ENCODE peak calls at places on chromosomes 7 and 10, in nine cellular contexts. T is Calu3, S is fibroblast of the aortic adventitia, V is H9, R is psoas muscle, Z is brain microvascular endothelial cell, W is H54, M is putamen, J is posterior cingulate gyrus. O is an unnamed sample.

GRCh38 chr10:59960751-59961150 is 54.4 kb upstream of the CCDC6 start:
- DNase-seq in V (no peak), S (peak; percentile 3), W (no peak), Z (no peak), T (no peak), R (no peak), J (no peak), M (no peak), O (no peak)

GRCh38 chr10:89563861-89564478 is 28.6 kb upstream of the SLC16A12 start:
- DNase-seq in S (peak; percentile 71), J (peak; percentile 19), W (peak; percentile 21), V (no peak), Z (peak; percentile 43), M (peak; percentile 18), R (no peak), T (peak; percentile 26), O (no peak)

GRCh38 chr7:2219136-2219535 is 13.6 kb downstream of the MAD1L1 start:
- DNase-seq in V (no peak), M (no peak), S (no peak), J (no peak), R (no peak), Z (no peak), W (no peak), T (no peak), O (no peak)

GRCh38 chr10:29657719-29658274 is 23.0 kb upstream of the SVIL start:
- DNase-seq in T (no peak), R (no peak), Z (no peak), S (no peak), W (no peak), V (no peak), J (no peak), M (no peak), O (peak; percentile 22)

GRCh38 chr7:44189286-44189992 is at the start of gene GCK:
- DNase-seq in V (no peak), R (no peak), J (no peak), S (no peak), W (no peak), M (no peak), Z (no peak), T (no peak), O (no peak)

GRCh38 chr7:92534572-92534971 is 6.0 kb downstream of the RBM48 start:
- DNase-seq in R (no peak), W (no peak), J (no peak), V (no peak), Z (no peak), S (no peak), T (no peak), M (no peak), O (no peak)

GRCh38 chr7:131157530-131158243 is 170.0 kb upstream of the MKLN1 start:
- DNase-seq in S (peak; percentile 50), R (peak; percentile 64), T (no peak), W (no peak), V (no peak), J (no peak), M (no peak), Z (no peak), O (no peak)

GRCh38 chr7:105354383-105354782 is 34.3 kb downstream of the SRPK2 start:
- DNase-seq in R (no peak), S (peak; percentile 19), J (no peak), Z (no peak), W (no peak), T (no peak), M (no peak), V (no peak), O (no peak)

GRCh38 chr7:144256112-144256511 is 8.5 kb downstream of the OR2A7 start:
- DNase-seq in S (peak; percentile 37), R (no peak), V (peak; percentile 39), J (no peak), W (no peak), T (peak; percentile 13), Z (no peak), M (no peak), O (no peak)

GRCh38 chr7:138979226-138979979 is 1.8 kb downstream of the KIAA1549 start:
- DNase-seq in S (peak; percentile 17), T (no peak), R (no peak), J (no peak), Z (no peak), M (no peak), V (no peak), W (no peak), O (no peak)

GRCh38 chr10:36023939-36024338 is 381.8 kb upstream of the FZD8 start:
- DNase-seq in T (no peak), M (no peak), S (peak; percentile 77), V (no peak), W (peak; percentile 51), J (no peak), R (no peak), Z (peak; percentile 88), O (no peak)

GRCh38 chr10:11255796-11256444 is 238.2 kb downstream of the CELF2 start:
- DNase-seq in T (no peak), V (no peak), M (no peak), R (peak; percentile 55), J (no peak), W (no peak), Z (no peak), S (no peak), O (no peak)

GRCh38 chr7:16755397-16755796 is 1.8 kb downstream of the TSPAN13 start:
- DNase-seq in V (no peak), S (no peak), R (no peak), J (no peak), W (no peak), M (no peak), Z (no peak), T (no peak), O (no peak)

GRCh38 chr7:12674861-12675260 is 12.6 kb upstream of the ARL4A start:
- DNase-seq in V (peak; percentile 50), M (no peak), W (no peak), Z (peak; percentile 41), T (peak; percentile 29), R (no peak), J (no peak), S (peak; percentile 42), O (peak; percentile 10)

GRCh38 chr7:2993868-2994267 is 49.8 kb downstream of the CARD11 start:
- DNase-seq in T (peak; percentile 73), V (no peak), R (no peak), Z (no peak), S (no peak), W (no peak), J (no peak), M (no peak), O (no peak)

GRCh38 chr10:97174937-97175336 is 10.8 kb downstream of the SLIT1 start:
- DNase-seq in M (no peak), V (no peak), R (no peak), T (no peak), J (no peak), W (no peak), Z (no peak), S (no peak), O (no peak)

GRCh38 chr10:121284952-121285351 is 313.3 kb downstream of the FGFR2 start:
- DNase-seq in V (no peak), M (no peak), T (no peak), Z (no peak), J (no peak), S (no peak), W (no peak), R (no peak), O (no peak)

GRCh38 chr7:105306160-105306784 is 82.4 kb downstream of the SRPK2 start:
- DNase-seq in Z (no peak), S (peak; percentile 21), V (no peak), T (no peak), R (no peak), J (no peak), W (no peak), M (no peak), O (no peak)

GRCh38 chr10:83919187-83919586 is 220.1 kb upstream of the GHITM start:
- DNase-seq in M (no peak), S (no peak), V (no peak), R (no peak), W (no peak), J (no peak), Z (no peak), T (no peak), O (no peak)

GRCh38 chr10:99854860-99855259 is 72.4 kb downstream of the ABCC2 start:
- DNase-seq in V (no peak), S (peak; percentile 88), Z (peak; percentile 81), T (no peak), J (no peak), W (peak; percentile 55), M (no peak), R (no peak), O (no peak)

GRCh38 chr10:74888947-74889661 is 62.7 kb downstream of the KAT6B start:
- DNase-seq in V (no peak), W (peak; percentile 16), M (no peak), Z (no peak), T (peak; percentile 26), R (no peak), J (peak; percentile 19), S (peak; percentile 20), O (no peak)

GRCh38 chr7:36949711-36950600 is 225.7 kb upstream of the AOAH start:
- DNase-seq in T (no peak), M (peak; percentile 61), V (no peak), W (no peak), Z (no peak), S (no peak), J (peak; percentile 39), R (no peak), O (no peak)

GRCh38 chr10:86100581-86101061 is 266.0 kb downstream of the GRID1 start:
- DNase-seq in T (peak; percentile 10), V (peak; percentile 41), S (peak; percentile 1), R (no peak), J (no peak), Z (no peak), M (no peak), W (peak; percentile 66), O (no peak)

GRCh38 chr7:41538810-41539724 is 163.8 kb downstream of the INHBA start:
- DNase-seq in Z (no peak), W (no peak), T (no peak), S (peak; percentile 65), R (no peak), V (peak; percentile 28), J (no peak), M (no peak), O (no peak)

GRCh38 chr7:129271500-129272355 is 46.9 kb downstream of the AHCYL2 start:
- DNase-seq in Z (peak; percentile 48), M (peak; percentile 63), R (no peak), J (peak; percentile 35), V (peak; percentile 55), T (peak; percentile 71), S (peak; percentile 64), W (peak; percentile 13), O (peak; percentile 36)

O was measured in T-helper 22 cell.